ENCODE peak calls at places on chromosome 4, in four cellular contexts. Z is HepG2, P is GM12878, X is K562. D is an unnamed sample.

GRCh38 chr4:139241784-139242151 is 38.3 kb downstream of the MGARP start:
- DNase-seq in Z (no peak), P (no peak), X (no peak), D (no peak)

GRCh38 chr4:84719115-84719514 is 136.2 kb downstream of the CDS1 start:
- DNase-seq in Z (no peak), P (no peak), X (no peak), D (no peak)

GRCh38 chr4:2798399-2799301 is 5.8 kb downstream of the SH3BP2 start:
- DNase-seq in Z (no peak), P (no peak), X (no peak), D (no peak)

GRCh38 chr4:190020790-190021717 is 6.0 kb downstream of the FRG2 start:
- DNase-seq in Z (peak), P (no peak), X (peak), D (no peak)

GRCh38 chr4:11623726-11624037 is 195.0 kb upstream of the HS3ST1 start:
- DNase-seq in Z (no peak), P (no peak), X (no peak), D (no peak)

GRCh38 chr4:175325230-175325629 is 407.1 kb downstream of the ADAM29 start:
- DNase-seq in Z (no peak), P (no peak), X (no peak), D (no peak)

GRCh38 chr4:2264481-2265041 is 2.7 kb upstream of the MXD4 start:
- DNase-seq in Z (no peak), P (no peak), X (no peak), D (no peak)

GRCh38 chr4:166972071-166972470 is 262.2 kb downstream of the SPOCK3 start:
- DNase-seq in Z (no peak), P (no peak), X (no peak), D (no peak)

GRCh38 chr4:36303430-36304137 is 22.2 kb downstream of the DTHD1 start:
- DNase-seq in Z (no peak), P (no peak), X (no peak), D (no peak)

GRCh38 chr4:15293678-15294077 is 134.2 kb upstream of the C1QTNF7 start:
- DNase-seq in Z (no peak), P (no peak), X (no peak), D (no peak)

GRCh38 chr4:174629265-174629664 is 107.0 kb upstream of the HPGD start:
- DNase-seq in Z (no peak), P (no peak), X (no peak), D (no peak)

GRCh38 chr4:149708513-149709175 is 107.0 kb downstream of the IQCM start:
- DNase-seq in Z (no peak), P (no peak), X (no peak), D (no peak)

GRCh38 chr4:168551211-168551610 is 54.4 kb downstream of the PALLD start:
- DNase-seq in Z (no peak), P (no peak), X (no peak), D (no peak)

GRCh38 chr4:140706665-140707064 is 49.5 kb downstream of the TBC1D9 start:
- DNase-seq in Z (no peak), P (no peak), X (no peak), D (no peak)

GRCh38 chr4:15658136-15658535 is 3.0 kb upstream of the FBXL5 start:
- DNase-seq in Z (no peak), P (no peak), X (no peak), D (no peak)

GRCh38 chr4:168514249-168514852 is 17.5 kb downstream of the PALLD start:
- DNase-seq in Z (peak), P (no peak), X (no peak), D (no peak)

GRCh38 chr4:182648766-182649165 is 268.4 kb downstream of the DCTD start:
- DNase-seq in Z (no peak), P (no peak), X (no peak), D (no peak)

GRCh38 chr4:184250795-184251679 is 33.4 kb upstream of the ENPP6 start:
- DNase-seq in Z (peak), P (no peak), X (peak), D (peak)

GRCh38 chr4:123398803-123399637 is 2.4 kb downstream of the SPRY1 start:
- DNase-seq in Z (peak), P (no peak), X (no peak), D (peak)

GRCh38 chr4:113756005-113756410 is 5.5 kb downstream of the CAMK2D start:
- DNase-seq in Z (peak), P (peak), X (no peak), D (no peak)

GRCh38 chr4:141891260-141892120 is 255.1 kb downstream of the IL15 start:
- DNase-seq in Z (no peak), P (no peak), X (no peak), D (no peak)

GRCh38 chr4:7128651-7129050 is 60.8 kb upstream of the GRPEL1 start:
- DNase-seq in Z (no peak), P (no peak), X (no peak), D (no peak)

GRCh38 chr4:5780831-5781480 is 70.0 kb downstream of the EVC start:
- DNase-seq in Z (no peak), P (no peak), X (no peak), D (no peak)
- TF ChIP-seq FOXM1 in Z (no peak), P (no peak), X (no peak), D (no peak)

GRCh38 chr4:21948347-21949072 is at the start of gene KCNIP4:
- DNase-seq in Z (no peak), P (no peak), X (no peak), D (peak)
- TF ChIP-seq BHLHE40 in Z (no peak), P (no peak), X (no peak), D (no peak)

GRCh38 chr4:86594559-86595425 is 677 bp downstream of the PTPN13 start:
- DNase-seq in Z (no peak), P (no peak), X (peak), D (peak)
- TF ChIP-seq SP1 in Z (no peak), P (no peak), X (no peak), D (no peak)

DNA sequence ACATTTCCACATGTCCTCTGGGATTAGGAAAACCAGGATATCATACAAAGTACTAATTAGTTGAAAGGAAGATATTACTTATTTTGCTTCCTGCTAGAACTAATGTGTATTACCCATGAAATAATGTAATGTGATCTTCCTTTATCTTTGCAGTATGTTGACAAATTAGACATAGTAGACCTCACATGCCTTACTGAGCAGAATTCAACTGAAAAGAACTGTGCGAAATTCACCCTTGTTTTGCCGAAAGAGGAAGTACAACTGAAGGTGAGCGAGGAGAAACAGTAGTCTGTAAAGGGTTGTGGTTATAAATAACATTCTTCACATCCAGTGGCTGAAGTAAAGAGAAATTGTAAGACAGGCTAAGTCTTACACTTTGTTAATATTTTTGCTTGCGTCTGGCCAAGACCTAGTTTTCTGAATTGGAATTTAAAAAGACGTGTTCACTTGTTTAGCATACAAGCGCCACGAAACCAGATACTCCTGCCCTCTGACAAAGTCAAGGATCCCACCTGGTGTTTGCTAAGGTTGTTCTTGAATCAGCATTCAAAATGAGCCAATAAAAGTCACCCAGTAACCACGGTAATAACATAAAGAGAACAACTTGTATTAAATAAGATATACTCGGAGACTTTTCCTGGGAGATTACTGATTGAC is 16.8 kb downstream of the STAP1 start:
- DNase-seq in Z (no peak), P (peak), X (peak), D (peak)
- TF ChIP-seq FOXM1 in Z (no peak), P (peak), X (no peak), D (no peak)

GRCh38 chr4:151809716-151810115 is 48.9 kb upstream of the GATB start:
- DNase-seq in Z (no peak), P (no peak), X (no peak), D (no peak)

GRCh38 chr4:151807220-151807619 is 46.4 kb upstream of the GATB start:
- DNase-seq in Z (no peak), P (no peak), X (no peak), D (no peak)

GRCh38 chr4:151806511-151806927 is 45.7 kb upstream of the GATB start:
- DNase-seq in Z (no peak), P (no peak), X (no peak), D (no peak)

GRCh38 chr4:151810476-151810875 is 49.7 kb upstream of the GATB start:
- DNase-seq in Z (no peak), P (no peak), X (no peak), D (no peak)

GRCh38 chr4:151808120-151808529 is 47.3 kb upstream of the GATB start:
- DNase-seq in Z (no peak), P (no peak), X (no peak), D (peak)
- TF ChIP-seq BHLHE40 in Z (no peak), P (no peak), X (no peak), D (no peak)

GRCh38 chr4:845233-845835 is 19.4 kb upstream of the CPLX1 start:
- DNase-seq in Z (no peak), P (no peak), X (no peak), D (no peak)
- TF ChIP-seq SP1 in Z (no peak), P (no peak), X (no peak), D (no peak)

GRCh38 chr4:173346074-173346473 is 11.9 kb upstream of the HMGB2 start:
- DNase-seq in Z (no peak), P (no peak), X (no peak), D (no peak)
- TF ChIP-seq FOXM1 in Z (no peak), P (no peak), X (no peak), D (no peak)

GRCh38 chr4:143372093-143372915 is 35.6 kb downstream of the GAB1 start:
- DNase-seq in Z (no peak), P (peak), X (no peak), D (no peak)
- TF ChIP-seq BHLHE40 in Z (no peak), P (peak), X (no peak), D (no peak)

GRCh38 chr4:31246856-31247255 is 526.7 kb downstream of the PCDH7 start:
- DNase-seq in Z (no peak), P (no peak), X (no peak), D (no peak)
- TF ChIP-seq SP1 in Z (no peak), P (no peak), X (no peak), D (no peak)

GRCh38 chr4:33924801-33925200 is 2319.5 kb downstream of the ARAP2 start:
- DNase-seq in Z (no peak), P (no peak), X (no peak), D (no peak)

GRCh38 chr4:33930497-33930896 is 2313.8 kb downstream of the ARAP2 start:
- DNase-seq in Z (no peak), P (no peak), X (no peak), D (no peak)
- TF ChIP-seq FOXM1 in Z (no peak), P (no peak), X (no peak), D (no peak)